ENCODE peak calls at places on chromosomes 3 and 15, in four cellular contexts. W is 8988T, D is mesothelial cell of epicardium, U is mucosa of descending colon. G is an unnamed sample.

GRCh38 chr15:20349774-20350498 is 191.7 kb downstream of the GOLGA6L6 start:
- DNase-seq in U (peak), D (peak), W (no peak), G (no peak)

GRCh38 chr3:185823280-185824044 is 1.4 kb downstream of the IGF2BP2 start:
- DNase-seq in W (peak), D (peak), U (peak), G (no peak)

GRCh38 chr3:56704706-56705105 is 21.6 kb upstream of the TASOR start:
- DNase-seq in D (no peak), W (no peak), U (no peak), G (no peak)

GRCh38 chr15:43095708-43096347 is 10.0 kb downstream of the UBR1 start:
- DNase-seq in W (no peak), D (no peak), U (no peak), G (no peak)

GRCh38 chr15:80389370-80389769 is 14.8 kb upstream of the ARNT2 start:
- DNase-seq in U (no peak), W (no peak), D (no peak), G (no peak)

GRCh38 chr3:106183762-106184391 is 315.1 kb upstream of the CBLB start:
- DNase-seq in W (no peak), U (no peak), D (no peak), G (no peak)

GRCh38 chr15:63587527-63587926 is 9.7 kb upstream of the FBXL22 start:
- DNase-seq in W (no peak), D (no peak), U (no peak), G (no peak)

GRCh38 chr3:35549690-35550089 is 89.6 kb upstream of the ARPP21 start:
- DNase-seq in W (no peak), U (no peak), D (no peak), G (no peak)

GRCh38 chr3:131431754-131432153 is 50.2 kb downstream of the NUDT16 start:
- DNase-seq in W (no peak), U (no peak), D (no peak), G (no peak)

GRCh38 chr3:185312006-185312405 is 50.9 kb upstream of the MAP3K13 start:
- DNase-seq in U (no peak), D (no peak), W (no peak), G (no peak)

GRCh38 chr3:128585189-128585588 is 65.4 kb downstream of the RPN1 start:
- DNase-seq in D (no peak), W (no peak), U (no peak), G (no peak)

GRCh38 chr3:147318900-147319299 is 87.4 kb downstream of the ZIC4 start:
- DNase-seq in W (no peak), D (no peak), U (no peak), G (no peak)

GRCh38 chr3:76199382-76199781 is 414.0 kb upstream of the ZNF717 start:
- DNase-seq in D (no peak), U (no peak), W (no peak), G (no peak)

GRCh38 chr3:142027713-142028112 is 121.6 kb downstream of the TFDP2 start:
- DNase-seq in W (no peak), D (no peak), U (no peak), G (no peak)

GRCh38 chr3:101131767-101132166 is 138.5 kb upstream of the ABI3BP start:
- DNase-seq in U (no peak), D (no peak), W (no peak), G (no peak)

GRCh38 chr3:123652346-123652984 is 67.6 kb upstream of the HACD2 start:
- DNase-seq in D (peak), W (peak), U (peak), G (no peak)

GRCh38 chr15:62118446-62118964 is 46.6 kb downstream of the C2CD4B start:
- DNase-seq in W (no peak), U (no peak), D (no peak), G (no peak)

GRCh38 chr3:104642827-104643226 is 723.9 kb upstream of the ALCAM start:
- DNase-seq in W (no peak), D (no peak), U (no peak), G (no peak)

GRCh38 chr15:59199775-59200465 is 6.7 kb upstream of the LDHAL6B start:
- DNase-seq in W (no peak), U (no peak), D (no peak), G (no peak)

GRCh38 chr3:138450181-138450580 is 15.8 kb downstream of the ESYT3 start:
- DNase-seq in U (no peak), W (no peak), D (no peak), G (no peak)

G was measured in NCI-H1048.